ENCODE peak calls at places on chromosomes 16 and 17, in nine cellular contexts. Z is NCI-H446; F is NCI-H1048; O is activated CD4-positive, alpha-beta T cell treated with anti-CD3 and anti-CD28 coated beads for 24 hours; U is nephron progenitor cell; C is lung; M is type B pancreatic cell; J is OCI-LY7; Y is body of pancreas. P is an unnamed sample.

GRCh38 chr17:6755281-6755680 is 565 bp upstream of the XAF1 start:
- DNase-seq in Z (no peak), F (no peak), O (no peak), U (no peak), C (no peak), M (no peak), J (no peak), Y (no peak), P (no peak)

GRCh38 chr17:72076678-72077030 is 44.2 kb upstream of the SOX9 start:
- DNase-seq in Z (no peak), F (no peak), O (no peak), U (no peak), C (no peak), M (no peak), J (no peak), Y (no peak), P (no peak)

GRCh38 chr16:55495616-55496289 is 13.1 kb upstream of the LPCAT2 start:
- DNase-seq in Z (no peak), F (no peak), O (no peak), U (no peak), C (peak), M (no peak), J (no peak), Y (no peak), P (no peak)

GRCh38 chr16:80273635-80274538 is 266.9 kb upstream of the DYNLRB2 start:
- DNase-seq in Z (no peak), F (no peak), O (no peak), U (no peak), C (no peak), M (no peak), J (no peak), Y (no peak), P (no peak)

GRCh38 chr17:66469890-66470289 is 167.5 kb downstream of the PRKCA start:
- DNase-seq in Z (no peak), F (no peak), O (no peak), U (no peak), C (no peak), M (no peak), J (no peak), Y (no peak), P (no peak)

GRCh38 chr17:8186787-8187516 is 3.0 kb downstream of the BORCS6 start:
- DNase-seq in Z (peak), F (peak), O (peak), U (peak), C (peak), M (peak), J (peak), Y (peak), P (peak)

GRCh38 chr16:55248058-55248457 is 75.9 kb upstream of the IRX6 start:
- DNase-seq in Z (no peak), F (no peak), O (no peak), U (no peak), C (no peak), M (no peak), J (no peak), Y (no peak), P (no peak)

GRCh38 chr16:51034481-51035109 is 116.5 kb downstream of the SALL1 start:
- DNase-seq in Z (no peak), F (no peak), O (no peak), U (no peak), C (no peak), M (no peak), J (peak), Y (no peak), P (no peak)

GRCh38 chr17:64385187-64386083 is 5.2 kb downstream of the PECAM1 start:
- DNase-seq in Z (no peak), F (no peak), O (no peak), U (no peak), C (peak), M (no peak), J (no peak), Y (no peak), P (no peak)

GRCh38 chr17:34713687-34714086 is 134.3 kb downstream of the TMEM132E start:
- DNase-seq in Z (no peak), F (no peak), O (no peak), U (no peak), C (no peak), M (peak), J (no peak), Y (no peak), P (no peak)

GRCh38 chr17:43608313-43608712 is 53.4 kb downstream of the MEOX1 start:
- DNase-seq in Z (no peak), F (no peak), O (peak), U (no peak), C (no peak), M (no peak), J (no peak), Y (no peak), P (no peak)

GRCh38 chr17:79872762-79873161 is 33.5 kb upstream of the CBX4 start:
- DNase-seq in Z (no peak), F (no peak), O (no peak), U (no peak), C (no peak), M (no peak), J (no peak), Y (no peak), P (no peak)

GRCh38 chr16:27245276-27246231 is 23.0 kb downstream of the NSMCE1 start:
- DNase-seq in Z (peak), F (no peak), O (no peak), U (no peak), C (no peak), M (peak), J (no peak), Y (no peak), P (no peak)

GRCh38 chr16:35908942-35909341 is 2449.5 kb downstream of the TP53TG3F start:
- DNase-seq in Z (no peak), F (no peak), O (no peak), U (no peak), C (no peak), M (no peak), J (peak), Y (no peak), P (no peak)

GRCh38 chr16:75921281-75921680 is 195.0 kb upstream of the CPHXL start:
- DNase-seq in Z (no peak), F (no peak), O (no peak), U (no peak), C (no peak), M (no peak), J (no peak), Y (no peak), P (no peak)

GRCh38 chr17:67469208-67469980 is 92.3 kb downstream of the PITPNC1 start:
- DNase-seq in Z (no peak), F (no peak), O (no peak), U (no peak), C (no peak), M (no peak), J (no peak), Y (no peak), P (no peak)

GRCh38 chr17:78337244-78338109 is 22.4 kb downstream of the SOCS3 start:
- DNase-seq in Z (no peak), F (no peak), O (no peak), U (no peak), C (no peak), M (no peak), J (peak), Y (no peak), P (no peak)

GRCh38 chr17:58680038-58680369 is 11.8 kb downstream of the TEX14 start:
- DNase-seq in Z (no peak), F (no peak), O (no peak), U (no peak), C (no peak), M (no peak), J (no peak), Y (no peak), P (no peak)

GRCh38 chr16:56539667-56540066 is 19.8 kb upstream of the BBS2 start:
- DNase-seq in Z (peak), F (no peak), O (no peak), U (no peak), C (no peak), M (no peak), J (no peak), Y (no peak), P (no peak)

GRCh38 chr16:7350801-7351200 is 18.2 kb downstream of the RBFOX1 start:
- DNase-seq in Z (no peak), F (no peak), O (no peak), U (no peak), C (no peak), M (no peak), J (no peak), Y (no peak), P (no peak)

GRCh38 chr16:27318399-27319256 is 4.9 kb downstream of the IL4R start:
- DNase-seq in Z (no peak), F (no peak), O (peak), U (no peak), C (peak), M (no peak), J (peak), Y (no peak), P (no peak)

GRCh38 chr17:27038676-27039075 is 255.2 kb upstream of the WSB1 start:
- DNase-seq in Z (no peak), F (no peak), O (no peak), U (no peak), C (no peak), M (no peak), J (peak), Y (no peak), P (peak)

GRCh38 chr17:65592131-65592965 is 30.9 kb upstream of the AXIN2 start:
- DNase-seq in Z (no peak), F (no peak), O (no peak), U (no peak), C (no peak), M (no peak), J (no peak), Y (no peak), P (no peak)

GRCh38 chr17:58060596-58061191 is 22.5 kb upstream of the DYNLL2 start:
- DNase-seq in Z (peak), F (no peak), O (no peak), U (no peak), C (peak), M (no peak), J (no peak), Y (no peak), P (no peak)

GRCh38 chr17:45294506-45294905 is 22.3 kb downstream of the MAP3K14 start:
- DNase-seq in Z (no peak), F (no peak), O (no peak), U (no peak), C (peak), M (no peak), J (no peak), Y (peak), P (no peak)

GRCh38 chr17:42573095-42573494 is 4.4 kb downstream of the PSMC3IP start:
- DNase-seq in Z (no peak), F (no peak), O (no peak), U (no peak), C (no peak), M (no peak), J (no peak), Y (no peak), P (no peak)

GRCh38 chr17:56314026-56314425 is 160.8 kb downstream of the ANKFN1 start:
- DNase-seq in Z (no peak), F (no peak), O (no peak), U (no peak), C (no peak), M (no peak), J (no peak), Y (no peak), P (no peak)

GRCh38 chr16:49330562-49331201 is 42.9 kb upstream of the C16orf78 start:
- DNase-seq in Z (no peak), F (no peak), O (no peak), U (no peak), C (peak), M (peak), J (peak), Y (no peak), P (no peak)

GRCh38 chr17:17694229-17695081 is 13.2 kb downstream of the RAI1 start:
- DNase-seq in Z (peak), F (no peak), O (peak), U (peak), C (peak), M (peak), J (peak), Y (peak), P (peak)

GRCh38 chr16:19228575-19228974 is 57.0 kb upstream of the CLEC19A start:
- DNase-seq in Z (no peak), F (no peak), O (no peak), U (no peak), C (no peak), M (no peak), J (no peak), Y (no peak), P (no peak)

GRCh38 chr17:58005728-58006562 is 1.1 kb downstream of the SRSF1 start:
- DNase-seq in Z (no peak), F (no peak), O (no peak), U (no peak), C (no peak), M (no peak), J (no peak), Y (no peak), P (no peak)

GRCh38 chr17:72135546-72136325 is 14.9 kb downstream of the SOX9 start:
- DNase-seq in Z (peak), F (no peak), O (no peak), U (no peak), C (no peak), M (no peak), J (no peak), Y (no peak), P (no peak)

GRCh38 chr17:75774988-75775668 is 9.5 kb upstream of the UNK start:
- DNase-seq in Z (no peak), F (no peak), O (no peak), U (no peak), C (no peak), M (no peak), J (no peak), Y (no peak), P (no peak)

GRCh38 chr16:11308493-11309283 is 27.6 kb upstream of the PRM1 start:
- DNase-seq in Z (no peak), F (no peak), O (no peak), U (no peak), C (no peak), M (no peak), J (peak), Y (no peak), P (no peak)

GRCh38 chr16:28596115-28596630 is 677 bp downstream of the SULT1A2 start:
- DNase-seq in Z (no peak), F (no peak), O (no peak), U (no peak), C (no peak), M (no peak), J (no peak), Y (peak), P (no peak)

P was measured in NCI-H1930.